ENCODE peak calls at places on chromosomes 5 and 9, in four cellular contexts. L is SJCRH30, E is heart right ventricle, F is body of pancreas. C is an unnamed sample.

GRCh38 chr9:31854187-31854586 is 530.3 kb upstream of the ACO1 start:
- DNase-seq in F (no peak), L (no peak), E (no peak), C (no peak)

GRCh38 chr9:73370053-73370452 is 218.4 kb downstream of the ANXA1 start:
- DNase-seq in L (no peak), E (no peak), F (no peak), C (no peak)

GRCh38 chr5:9474241-9475002 is 71.5 kb downstream of the SEMA5A start:
- DNase-seq in F (no peak), L (no peak), E (no peak), C (no peak)

GRCh38 chr5:113053614-113054013 is 77.0 kb downstream of the DCP2 start:
- DNase-seq in L (no peak), E (no peak), F (no peak), C (no peak)

GRCh38 chr9:96453625-96454024 is 3.7 kb downstream of the HABP4 start:
- DNase-seq in F (peak; percentile 24), E (no peak), L (no peak), C (no peak)

GRCh38 chr5:151094861-151095260 is 14.0 kb upstream of the TNIP1 start:
- DNase-seq in F (no peak), E (no peak), L (no peak), C (no peak)

GRCh38 chr9:120946259-120946658 is 19.7 kb upstream of the TRAF1 start:
- DNase-seq in F (no peak), L (no peak), E (no peak), C (no peak)

GRCh38 chr5:14178671-14179211 is 35.6 kb downstream of the TRIO start:
- DNase-seq in L (peak; percentile 17), E (no peak), F (no peak), C (no peak)

GRCh38 chr9:124929464-124929863 is 11.4 kb downstream of the GOLGA1 start:
- DNase-seq in L (no peak), F (no peak), E (no peak), C (no peak)

GRCh38 chr5:144017119-144017518 is 153.3 kb downstream of the YIPF5 start:
- DNase-seq in F (no peak), E (no peak), L (no peak), C (no peak)

GRCh38 chr9:115395511-115396021 is 277.6 kb upstream of the TNC start:
- DNase-seq in L (peak; percentile 49), E (no peak), F (no peak), C (no peak)

GRCh38 chr9:127526655-127527559 is 75.6 kb downstream of the LRSAM1 start:
- DNase-seq in E (no peak), F (no peak), L (no peak), C (no peak)

GRCh38 chr9:113946496-113947115 is 70.5 kb downstream of the ZNF618 start:
- DNase-seq in E (no peak), L (no peak), F (no peak), C (no peak)

GRCh38 chr9:113289091-113289490 is 13.6 kb downstream of the PRPF4 start:
- DNase-seq in E (no peak), F (no peak), L (no peak), C (no peak)

GRCh38 chr9:36813149-36813548 is 220.9 kb downstream of the PAX5 start:
- DNase-seq in E (no peak), L (no peak), F (no peak), C (no peak)

GRCh38 chr5:147441191-147441695 is 68.6 kb downstream of the DPYSL3 start:
- DNase-seq in F (no peak), L (no peak), E (no peak), C (no peak)

GRCh38 chr9:109974143-109974917 is 194.3 kb downstream of the PALM2AKAP2 start:
- DNase-seq in L (no peak), E (peak; percentile 32), F (no peak), C (peak; percentile 81)

GRCh38 chr9:87795178-87795577 is 69.3 kb downstream of the CTSL start:
- DNase-seq in E (no peak), L (no peak), F (no peak), C (no peak)

GRCh38 chr5:154474957-154475334 is 3.1 kb downstream of the HAND1 start:
- DNase-seq in L (no peak), F (no peak), E (no peak), C (no peak)

GRCh38 chr5:154475613-154476342 is 2.2 kb downstream of the HAND1 start:
- DNase-seq in F (no peak), E (no peak), L (no peak), C (no peak)

GRCh38 chr5:154477382-154478223 is 424 bp downstream of the HAND1 start:
- DNase-seq in F (no peak), L (no peak), E (peak; percentile 32), C (no peak)

GRCh38 chr5:154478224-154478565 is at the start of gene HAND1:
- DNase-seq in E (peak; percentile 72), L (no peak), F (peak; percentile 80), C (no peak)

DNA sequence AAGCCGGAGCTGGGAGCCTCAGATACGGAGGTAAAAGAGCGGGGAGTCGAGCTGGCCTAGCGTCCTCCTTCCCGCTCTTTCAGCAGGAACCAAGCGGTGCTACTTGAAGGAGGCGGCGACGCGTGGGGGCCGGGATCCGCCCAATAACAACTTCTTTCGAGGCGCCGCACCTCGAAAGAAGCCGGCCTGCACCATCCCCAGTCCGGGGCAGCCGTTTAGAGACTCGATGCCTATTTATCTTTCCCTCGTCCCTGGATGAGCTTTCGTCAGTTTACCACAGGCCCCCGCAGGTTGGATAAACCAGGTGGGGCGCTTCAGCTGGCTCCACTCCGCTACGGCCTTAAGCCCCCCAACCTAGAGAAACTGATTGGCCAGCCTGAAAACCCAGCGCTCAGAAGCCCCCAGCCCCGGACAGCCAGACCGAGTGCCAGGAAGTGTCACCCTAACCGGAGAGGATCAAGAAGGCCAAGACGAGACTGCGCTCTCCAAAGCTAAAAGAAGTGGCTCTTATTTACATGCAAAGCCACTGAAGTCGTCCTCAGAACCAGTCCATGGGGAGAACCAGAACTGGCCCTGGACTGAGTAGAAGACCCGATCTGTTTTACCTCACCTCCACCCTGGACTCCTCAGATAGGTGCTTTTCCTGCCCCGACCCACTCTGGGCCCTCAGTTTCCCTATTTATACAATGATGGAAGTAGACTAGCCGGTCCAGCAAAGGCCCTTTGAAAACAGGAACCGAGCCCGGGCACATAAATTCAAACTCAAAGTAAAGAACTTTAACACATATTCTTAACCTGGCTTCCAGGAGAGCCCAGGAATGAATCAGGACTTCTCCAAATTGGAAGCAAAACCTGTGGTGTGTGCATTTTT is 1.4 kb downstream of the HAND1 start:
- DNase-seq in F (no peak), E (no peak), L (no peak), C (no peak)
- H3K27me3 ChIP-seq in F (peaks cover 82% of the 10 kb centered on the region), E (peaks cover 36% of the 10 kb centered on the region), L (peaks cover 3% of the 10 kb centered on the region), C (peaks cover 2% of the 10 kb centered on the region)

GRCh38 chr9:135147938-135148337 is 60.5 kb downstream of the OLFM1 start:
- DNase-seq in L (no peak), F (no peak), E (no peak), C (no peak)

GRCh38 chr9:135147473-135147805 is 60.0 kb downstream of the OLFM1 start:
- DNase-seq in E (no peak), F (peak; percentile 32), L (no peak), C (no peak)

GRCh38 chr9:135148386-135148785 is 60.9 kb downstream of the OLFM1 start:
- DNase-seq in L (no peak), E (no peak), F (no peak), C (no peak)

GRCh38 chr9:135145312-135145711 is 57.8 kb downstream of the OLFM1 start:
- DNase-seq in F (no peak), E (no peak), L (no peak), C (no peak)

DNA sequence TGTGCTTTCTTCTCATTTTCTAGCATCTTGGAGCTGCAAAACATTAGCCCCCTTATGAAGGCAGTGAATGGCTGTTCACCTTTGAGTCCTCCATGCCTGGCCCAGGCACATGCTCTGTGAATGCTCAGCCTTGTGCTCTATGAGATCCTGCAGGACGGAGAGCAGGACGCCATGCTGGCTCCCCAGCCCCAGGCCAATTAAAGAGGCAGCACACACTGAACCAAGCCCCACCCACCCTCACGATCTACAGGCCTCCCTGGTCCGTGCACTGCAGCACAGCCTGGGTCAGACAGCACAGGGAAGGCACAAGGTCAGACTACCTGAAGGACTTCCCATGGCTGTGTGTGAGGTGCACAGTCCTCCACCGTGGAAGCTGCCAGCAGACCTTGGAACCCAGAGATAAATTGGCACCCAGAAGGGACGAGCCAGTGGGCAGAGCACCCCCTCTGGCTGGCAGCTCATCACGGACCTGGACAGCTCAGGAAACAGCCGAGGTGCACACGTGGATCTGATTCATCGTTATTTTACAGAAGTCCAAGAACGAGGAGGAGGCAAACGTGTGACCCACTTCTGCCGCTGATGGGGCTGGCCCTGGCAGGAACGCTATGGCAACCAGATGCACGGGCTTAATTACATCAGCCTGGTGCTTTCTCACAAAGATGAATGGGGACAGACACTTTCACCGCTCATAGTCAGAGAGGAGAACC is 59.5 kb downstream of the OLFM1 start:
- DNase-seq in L (no peak), F (peak; percentile 26), E (no peak), C (no peak)
- H3K27me3 ChIP-seq in L (peaks cover 4% of the 10 kb centered on the region), F (no peaks in the 10 kb centered on the region), E (peaks cover 5% of the 10 kb centered on the region), C (peaks cover 2% of the 10 kb centered on the region)

GRCh38 chr5:31193591-31194457 is at the start of gene CDH6:
- DNase-seq in F (peak; percentile 25), L (peak; percentile 57), E (peak; percentile 28), C (no peak)
- H3K27me3 ChIP-seq in F (no peaks in the 10 kb centered on the region), L (no peaks in the 10 kb centered on the region), E (no peaks in the 10 kb centered on the region), C (no peaks in the 10 kb centered on the region)

DNA sequence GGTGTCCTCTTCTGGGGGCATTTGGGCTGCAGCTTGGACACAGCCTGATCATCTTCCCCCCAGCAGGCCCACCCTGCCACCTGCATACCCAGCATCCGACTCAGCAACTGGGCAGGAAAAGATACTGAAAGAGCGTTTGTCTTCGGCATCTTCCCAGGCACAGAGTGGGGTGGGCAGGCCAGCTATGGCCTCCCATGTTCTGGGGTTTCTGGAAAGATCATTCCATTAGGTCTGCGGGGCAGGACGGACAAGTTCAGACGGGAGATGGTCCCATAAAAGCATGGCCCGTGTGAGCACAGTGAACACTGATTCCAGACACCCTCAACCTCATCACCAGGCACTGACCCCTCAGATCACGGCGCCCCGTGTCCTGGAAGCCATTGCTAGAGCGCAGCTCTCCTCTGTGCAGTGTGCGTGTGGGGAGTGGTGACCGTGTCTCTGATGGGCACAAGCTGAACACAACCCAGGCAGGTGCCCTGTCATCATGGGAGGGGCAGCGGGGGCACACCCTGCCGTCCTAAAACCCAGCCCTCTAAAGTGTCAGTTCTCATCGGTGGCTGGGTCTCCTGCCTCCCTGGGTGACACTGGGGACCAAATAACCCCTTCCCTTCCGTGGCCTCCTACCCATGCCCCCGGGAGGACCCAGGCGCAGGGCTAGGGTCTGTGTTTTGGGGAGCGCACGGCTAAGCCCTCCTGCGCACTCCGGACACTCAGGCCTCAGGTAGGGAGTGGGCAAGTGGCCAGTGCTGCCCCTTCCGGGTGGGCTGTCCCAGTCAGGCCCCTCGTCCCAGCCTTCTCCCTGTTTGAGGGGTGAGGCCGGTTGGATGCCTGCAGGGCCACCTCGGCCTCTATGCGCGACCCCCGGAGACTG is 13.2 kb upstream of the TMEM250 start:
- DNase-seq in F (no peak), L (no peak), E (no peak), C (no peak)
- H3K27me3 ChIP-seq in F (no peaks in the 10 kb centered on the region), L (peaks cover 37% of the 10 kb centered on the region), E (no peaks in the 10 kb centered on the region), C (peaks cover 2% of the 10 kb centered on the region)

GRCh38 chr5:135066781-135067430 is 32.9 kb upstream of the PITX1 start:
- DNase-seq in F (no peak), E (no peak), L (no peak), C (no peak)

GRCh38 chr5:135071311-135071710 is 37.3 kb upstream of the PITX1 start:
- DNase-seq in E (no peak), F (no peak), L (no peak), C (no peak)

GRCh38 chr5:135067587-135067986 is 33.6 kb upstream of the PITX1 start:
- DNase-seq in E (no peak), L (peak; percentile 40), F (no peak), C (no peak)

GRCh38 chr5:135069895-135070657 is 36.0 kb upstream of the PITX1 start:
- DNase-seq in L (no peak), E (no peak), F (no peak), C (no peak)

GRCh38 chr5:135069016-135069770 is 35.2 kb upstream of the PITX1 start:
- DNase-seq in E (no peak), L (no peak), F (no peak), C (no peak)
- H3K27me3 ChIP-seq in E (no peaks in the 10 kb centered on the region), L (no peaks in the 10 kb centered on the region), F (no peaks in the 10 kb centered on the region), C (peaks cover 2% of the 10 kb centered on the region)

C was measured in GM06990.